ENCODE peak calls at places on chromosome 19, in eight cellular contexts. Q, L, E, T, I, A, K and W are unnamed samples.
A peak's percentile ranks its signal among the peaks of the same experiment; 100 is the strongest.

GRCh38 chr19:16161848-16162247 is 11.5 kb downstream of the CIB3 start:
- DNase-seq in Q (no peak), L (no peak), E (no peak), T (no peak), I (no peak), A (no peak), K (peak; percentile 85), W (no peak)

GRCh38 chr19:7529610-7530490 is 5.7 kb upstream of the PNPLA6 start:
- DNase-seq in Q (no peak), L (no peak), E (no peak), T (no peak), I (no peak), A (no peak), K (no peak), W (no peak)

GRCh38 chr19:7869910-7870511 is 4.2 kb downstream of the PRR36 start:
- DNase-seq in Q (no peak), L (no peak), E (peak; percentile 96), T (peak; percentile 46), I (peak; percentile 34), A (peak; percentile 78), K (peak; percentile 8), W (peak; percentile 82)

GRCh38 chr19:41620171-41620570 is 6.7 kb downstream of the CEACAM4 start:
- DNase-seq in Q (no peak), L (no peak), E (no peak), T (no peak), I (no peak), A (no peak), K (no peak), W (no peak)

GRCh38 chr19:42271861-42272534 is 2.9 kb downstream of the CIC start:
- DNase-seq in Q (no peak), L (no peak), E (peak; percentile 9), T (no peak), I (no peak), A (no peak), K (no peak), W (peak; percentile 83)

GRCh38 chr19:43224855-43225253 is 19.4 kb upstream of the PSG4 start:
- DNase-seq in Q (no peak), L (no peak), E (no peak), T (no peak), I (no peak), A (no peak), K (no peak), W (no peak)

GRCh38 chr19:8421484-8422461 is 8.7 kb downstream of the MARCHF2 start:
- DNase-seq in Q (no peak), L (peak; percentile 88), E (no peak), T (no peak), I (no peak), A (no peak), K (no peak), W (no peak)

GRCh38 chr19:56405062-56405461 is 930 bp downstream of the ZNF583 start:
- DNase-seq in Q (no peak), L (no peak), E (no peak), T (no peak), I (no peak), A (no peak), K (no peak), W (no peak)

GRCh38 chr19:49692102-49692599 is 1.2 kb downstream of the CPT1C start:
- DNase-seq in Q (no peak), L (no peak), E (no peak), T (no peak), I (no peak), A (no peak), K (no peak), W (no peak)

GRCh38 chr19:42109896-42110295 is 22.4 kb downstream of the POU2F2 start:
- DNase-seq in Q (no peak), L (no peak), E (no peak), T (no peak), I (no peak), A (no peak), K (no peak), W (no peak)

GRCh38 chr19:23439623-23440022 is 44.4 kb upstream of the ZNF91 start:
- DNase-seq in Q (no peak), L (no peak), E (no peak), T (no peak), I (no peak), A (no peak), K (no peak), W (no peak)

GRCh38 chr19:42173695-42174094 is 41.4 kb upstream of the POU2F2 start:
- DNase-seq in Q (no peak), L (no peak), E (no peak), T (no peak), I (no peak), A (no peak), K (no peak), W (no peak)

GRCh38 chr19:919157-920050 is 2.3 kb downstream of the KISS1R start:
- DNase-seq in Q (no peak), L (no peak), E (no peak), T (no peak), I (peak; percentile 61), A (no peak), K (no peak), W (peak; percentile 87)

GRCh38 chr19:30222993-30223865 is 149.0 kb upstream of the ZNF536 start:
- DNase-seq in Q (no peak), L (no peak), E (no peak), T (no peak), I (no peak), A (no peak), K (no peak), W (no peak)

GRCh38 chr19:33640773-33641172 is 19.0 kb downstream of the CHST8 start:
- DNase-seq in Q (no peak), L (no peak), E (no peak), T (no peak), I (no peak), A (no peak), K (no peak), W (peak; percentile 35)

GRCh38 chr19:28815257-28815656 is 397.7 kb downstream of the UQCRFS1 start:
- DNase-seq in Q (no peak), L (no peak), E (no peak), T (no peak), I (no peak), A (no peak), K (no peak), W (no peak)

GRCh38 chr19:6678690-6679109 is 8.7 kb upstream of the TNFSF14 start:
- DNase-seq in Q (no peak), L (no peak), E (no peak), T (no peak), I (no peak), A (no peak), K (no peak), W (peak; percentile 10)

GRCh38 chr19:6740589-6741348 is 1.3 kb downstream of the TRIP10 start:
- DNase-seq in Q (no peak), L (no peak), E (peak; percentile 52), T (peak; percentile 63), I (peak; percentile 60), A (no peak), K (peak; percentile 19), W (peak; percentile 88)

GRCh38 chr19:5060591-5061339 is 91.9 kb downstream of the KDM4B start:
- DNase-seq in Q (no peak), L (peak; percentile 67), E (no peak), T (peak; percentile 55), I (no peak), A (no peak), K (no peak), W (no peak)

GRCh38 chr19:18921593-18921992 is 2.1 kb downstream of the DDX49 start:
- DNase-seq in Q (no peak), L (no peak), E (no peak), T (no peak), I (no peak), A (no peak), K (no peak), W (peak; percentile 74)

GRCh38 chr19:18995804-18996241 is 37.5 kb downstream of the SUGP2 start:
- DNase-seq in Q (no peak), L (no peak), E (peak; percentile 63), T (no peak), I (no peak), A (no peak), K (peak; percentile 96), W (no peak)

GRCh38 chr19:30784850-30785459 is 412.8 kb downstream of the ZNF536 start:
- DNase-seq in Q (peak; percentile 45), L (peak; percentile 65), E (peak; percentile 49), T (peak; percentile 36), I (peak; percentile 19), A (no peak), K (peak; percentile 26), W (peak; percentile 84)

GRCh38 chr19:12668346-12668745 is 1.7 kb downstream of the WDR83 start:
- DNase-seq in Q (no peak), L (no peak), E (no peak), T (no peak), I (no peak), A (no peak), K (no peak), W (no peak)
- TF ChIP-seq POLR2A in Q (no peak), L (no peak), E (no peak), T (no peak), I (no peak), A (no peak), K (no peak), W (no peak)

DNA sequence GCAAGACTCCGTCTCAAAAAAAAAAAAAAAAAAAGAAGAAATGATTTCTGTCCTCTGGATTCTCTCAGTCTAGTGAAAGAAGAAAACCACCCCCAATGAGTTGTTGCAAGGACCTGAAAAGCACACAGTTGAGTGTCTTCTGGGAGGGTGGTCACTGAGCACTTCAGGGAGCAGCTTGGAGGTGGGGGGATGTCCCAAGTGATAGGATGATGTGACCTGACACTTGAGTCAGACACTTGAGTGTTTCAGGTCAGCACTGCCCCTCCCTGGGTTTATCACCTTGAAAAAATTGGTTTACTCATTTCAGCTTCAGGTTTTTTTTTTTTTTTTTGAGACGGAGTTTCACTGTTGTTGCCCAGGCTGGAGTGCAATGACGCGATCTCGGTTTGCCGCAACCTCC is 63.2 kb downstream of the ZNF823 start:
- DNase-seq in Q (no peak), L (no peak), E (no peak), T (no peak), I (no peak), A (no peak), K (no peak), W (no peak)
- H3K9me3 ChIP-seq in Q (no peaks in the 10 kb centered on the region), L (no peaks in the 10 kb centered on the region), E (peaks cover 3% of the 10 kb centered on the region), T (no peaks in the 10 kb centered on the region), I (no peaks in the 10 kb centered on the region), A (peaks cover 37% of the 10 kb centered on the region), K (peaks cover 14% of the 10 kb centered on the region), W (peaks cover 24% of the 10 kb centered on the region)

DNA sequence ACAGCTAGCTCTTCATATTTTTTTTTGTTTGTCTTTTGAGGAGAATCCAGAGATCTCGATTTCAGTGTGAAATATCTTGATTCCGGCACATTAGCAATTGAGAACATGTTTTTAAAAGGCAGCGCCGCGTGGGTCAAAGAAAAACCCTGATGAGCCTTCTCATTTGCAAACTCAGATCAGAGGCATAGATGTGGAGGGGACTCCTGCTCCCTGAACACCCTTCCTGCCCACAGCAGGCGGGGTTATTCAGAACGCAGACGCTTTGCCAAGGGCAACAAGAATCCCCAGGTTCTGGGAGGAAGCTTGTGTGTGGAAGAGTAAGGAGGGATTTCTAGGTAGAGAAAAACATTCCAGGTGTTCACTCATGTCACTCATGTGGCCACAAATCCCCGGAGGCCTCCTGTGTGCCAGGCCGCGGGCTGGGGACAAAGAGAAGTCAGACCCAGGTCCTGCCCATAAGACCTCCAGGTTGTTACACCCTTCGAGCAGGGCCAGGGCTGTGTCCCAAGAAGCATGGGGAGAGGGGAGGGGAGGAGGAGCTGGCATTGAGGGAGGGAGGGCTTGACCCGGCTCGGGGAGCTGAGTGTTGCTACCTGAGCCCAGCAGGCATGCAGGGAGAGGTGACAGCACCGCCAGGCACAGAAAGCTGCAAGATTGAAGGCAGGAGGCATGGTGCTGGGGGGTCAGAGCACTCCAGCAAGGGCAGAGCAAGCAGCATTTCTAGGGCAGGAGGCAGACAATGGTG is 15.9 kb upstream of the IGLON5 start:
- DNase-seq in Q (no peak), L (no peak), E (no peak), T (no peak), I (no peak), A (no peak), K (no peak), W (no peak)
- H3K27ac ChIP-seq in Q (no peak overlapping the region), L (no peak overlapping the region), E (no peak overlapping the region), T (no peak overlapping the region), I (no peak overlapping the region), A (no peak overlapping the region), K (no peak overlapping the region), W (no peak overlapping the region)

GRCh38 chr19:40365613-40366401 is 17.3 kb downstream of the PLD3 start:
- DNase-seq in Q (peak; percentile 56), L (no peak), E (peak; percentile 77), T (peak; percentile 66), I (no peak), A (peak; percentile 37), K (peak; percentile 71), W (peak; percentile 83)
- TF ChIP-seq POLR2A in Q (no peak), L (no peak), E (no peak), T (peak; percentile 46), I (no peak), A (no peak), K (no peak), W (no peak)